ENCODE peak calls at places on chromosomes 2 and 18, in four cellular contexts. I is HCT116, C is K562, G is H1. Q is an unnamed sample.

GRCh38 chr2:46847726-46848421 is 67.7 kb downstream of the MCFD2 start:
- DNase-seq in I (no peak), C (no peak), G (no peak), Q (no peak)

GRCh38 chr2:47297767-47298401 is 105.1 kb upstream of the MSH2 start:
- DNase-seq in I (no peak), C (peak), G (no peak), Q (no peak)

GRCh38 chr2:25340340-25340886 is 1.3 kb downstream of the DNMT3A start:
- DNase-seq in I (no peak), C (peak), G (peak), Q (no peak)

GRCh38 chr2:188348974-188349500 is 57.4 kb downstream of the GULP1 start:
- DNase-seq in I (no peak), C (no peak), G (no peak), Q (no peak)

GRCh38 chr18:76451475-76452331 is 43.3 kb downstream of the ZNF516 start:
- DNase-seq in I (no peak), C (no peak), G (peak), Q (no peak)

GRCh38 chr18:31098878-31099277 is 3.3 kb downstream of the DSC2 start:
- DNase-seq in I (no peak), C (no peak), G (no peak), Q (no peak)

GRCh38 chr2:92074549-92074898 is 2796.7 kb upstream of the TEKT4 start:
- DNase-seq in I (no peak), C (no peak), G (no peak), Q (no peak)

GRCh38 chr2:145777914-145778313 is 1258.0 kb upstream of the ZEB2 start:
- DNase-seq in I (no peak), C (no peak), G (no peak), Q (no peak)

GRCh38 chr2:234533631-234534030 is 36.8 kb upstream of the ARL4C start:
- DNase-seq in I (no peak), C (no peak), G (no peak), Q (no peak)

GRCh38 chr2:220275454-220275853 is 648.0 kb downstream of the SLC4A3 start:
- DNase-seq in I (no peak), C (no peak), G (no peak), Q (no peak)

GRCh38 chr2:211860224-211860623 is 678.4 kb downstream of the ERBB4 start:
- DNase-seq in I (no peak), C (no peak), G (no peak), Q (no peak)

GRCh38 chr2:209671280-209671679 is 100.4 kb upstream of the UNC80 start:
- DNase-seq in I (no peak), C (no peak), G (no peak), Q (no peak)

GRCh38 chr18:47283476-47283875 is 32.0 kb upstream of the SKOR2 start:
- DNase-seq in I (peak), C (peak), G (no peak), Q (peak)
- TF ChIP-seq JUND in I (no peak), C (no peak), G (no peak), Q (no peak)

GRCh38 chr2:168699834-168700417 is 102.5 kb upstream of the NOSTRIN start:
- DNase-seq in I (no peak), C (no peak), G (no peak), Q (no peak)
- TF ChIP-seq JUND in I (no peak), C (no peak), G (no peak), Q (no peak)

DNA sequence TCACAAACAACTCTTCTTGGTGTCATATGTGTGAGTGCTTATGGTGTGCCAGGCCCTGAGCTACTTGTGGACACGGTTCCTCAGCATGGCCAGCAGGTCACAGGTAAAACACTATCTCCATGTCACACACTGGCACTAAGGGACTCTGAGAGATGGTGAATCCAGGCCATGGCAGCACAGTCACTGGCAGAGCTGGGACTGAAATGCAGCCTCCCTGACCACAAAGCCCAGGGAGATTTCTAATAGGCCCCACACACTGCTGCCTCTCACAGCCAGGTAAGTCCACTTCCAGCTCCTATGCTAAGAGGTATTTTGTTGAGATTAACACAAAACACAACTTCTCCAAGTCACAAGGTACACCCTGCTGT is 92.0 kb downstream of the ACTR2 start:
- DNase-seq in I (no peak), C (no peak), G (no peak), Q (no peak)
- TF ChIP-seq JUND in I (no peak), C (no peak), G (no peak), Q (no peak)

DNA sequence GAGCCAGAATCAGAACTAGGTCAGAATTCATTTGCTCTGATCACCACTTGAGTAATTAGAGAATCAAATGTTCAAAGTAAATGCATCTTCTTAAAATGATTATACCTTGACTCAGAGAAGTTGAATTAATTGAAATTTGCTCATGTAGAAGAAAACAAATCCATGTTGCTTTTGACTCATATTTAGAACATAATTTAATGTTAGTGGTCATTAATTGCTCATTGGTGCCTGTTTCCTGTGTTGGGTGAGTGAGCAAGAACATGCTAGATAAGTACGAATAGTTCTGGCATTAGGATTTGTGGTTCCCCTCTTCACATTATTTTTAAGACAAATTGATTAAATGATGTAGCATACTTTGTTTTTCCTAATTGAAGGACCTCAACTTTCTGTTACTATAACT is 19.0 kb downstream of the ACVR2A start:
- DNase-seq in I (no peak), C (no peak), G (no peak), Q (no peak)
- TF ChIP-seq JUND in I (no peak), C (no peak), G (no peak), Q (no peak)

DNA sequence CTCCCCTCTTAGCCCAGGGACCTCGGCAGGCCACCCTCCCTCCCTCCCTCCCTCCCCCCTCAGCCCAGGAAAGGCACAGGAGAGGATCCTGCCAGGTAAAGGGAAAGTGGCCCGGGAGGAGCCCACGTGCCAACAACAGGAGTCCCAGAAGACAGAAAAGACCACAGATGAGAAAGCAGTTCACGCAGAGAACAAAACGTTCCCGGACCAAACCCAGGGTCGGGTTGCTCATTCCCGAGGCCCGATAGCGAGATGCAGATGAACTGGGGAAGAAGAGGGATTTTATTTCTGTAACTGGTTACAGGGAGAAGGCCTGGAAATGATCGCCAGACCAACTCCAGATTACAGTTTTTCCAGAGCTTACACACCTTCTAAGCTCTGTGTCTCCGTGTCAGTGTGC is 942 bp upstream of the NEU4 start:
- DNase-seq in I (no peak), C (no peak), G (peak), Q (no peak)
- TF ChIP-seq JUND in I (no peak), C (no peak), G (no peak), Q (no peak)

DNA sequence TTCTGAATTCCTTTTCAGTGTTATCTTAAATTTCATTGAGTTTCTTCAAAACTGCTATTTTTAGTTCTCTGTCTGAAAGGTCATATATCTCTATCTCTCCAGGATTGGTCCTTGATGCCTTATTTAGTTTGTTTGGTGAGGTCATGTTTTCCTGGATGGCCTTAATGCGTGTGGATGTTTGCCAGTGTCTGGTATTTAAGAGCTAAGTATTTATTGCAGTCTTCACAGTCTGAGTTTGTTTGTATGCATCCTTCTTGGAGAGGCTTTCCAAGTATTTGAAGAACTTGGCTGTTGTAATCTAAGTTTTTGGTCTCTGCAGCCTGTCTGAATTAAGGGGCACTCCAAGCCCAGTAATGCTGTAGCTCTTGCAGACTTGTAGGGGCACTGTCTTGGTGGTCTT is 249.3 kb downstream of the ZNF385B start:
- DNase-seq in I (no peak), C (no peak), G (no peak), Q (no peak)
- TF ChIP-seq JUND in I (no peak), C (no peak), G (no peak), Q (no peak)

DNA sequence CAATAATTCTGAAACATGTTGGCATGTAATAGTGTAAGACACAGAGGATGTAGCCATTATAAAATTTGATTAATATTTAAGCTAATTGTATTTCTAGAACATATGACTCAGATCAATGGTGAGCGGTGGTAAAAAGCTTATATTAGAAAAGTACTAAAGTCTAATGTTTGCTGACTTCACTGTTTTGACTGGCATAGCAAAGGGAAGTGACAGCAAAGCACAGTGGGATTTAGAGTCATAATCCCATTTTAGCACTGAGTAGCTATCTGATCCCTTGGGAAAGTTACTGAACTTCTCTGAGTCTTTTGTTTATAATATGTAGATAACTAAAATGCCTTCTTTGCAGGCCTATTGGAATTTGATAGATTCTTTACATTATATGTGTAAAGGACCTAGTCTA is 60.4 kb downstream of the KIAA1328 start:
- DNase-seq in I (no peak), C (no peak), G (no peak), Q (no peak)
- TF ChIP-seq JUND in I (no peak), C (no peak), G (no peak), Q (no peak)

GRCh38 chr18:37584952-37585695 is 19.5 kb upstream of the CELF4 start:
- DNase-seq in I (no peak), C (no peak), G (no peak), Q (no peak)
- TF ChIP-seq JUND in I (no peak), C (no peak), G (no peak), Q (no peak)

DNA sequence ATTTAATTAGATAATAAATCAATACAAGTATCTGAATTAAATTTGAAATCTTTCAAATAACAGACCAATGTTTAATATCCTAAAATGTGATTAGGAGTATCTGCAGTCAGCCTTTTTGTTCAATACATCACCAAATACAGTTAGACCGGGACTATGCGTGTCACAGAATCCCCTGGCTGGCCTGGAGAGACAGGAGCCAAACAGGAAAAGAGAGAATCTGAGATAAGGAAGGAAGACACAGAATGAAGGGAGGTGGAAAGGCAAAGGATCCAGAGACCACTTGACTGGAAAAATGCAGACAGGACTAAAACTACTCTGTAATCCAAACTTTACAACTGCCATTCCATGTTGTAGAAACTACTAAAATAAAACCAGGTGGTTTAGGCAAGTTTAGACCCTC is 66.3 kb downstream of the SIGLEC15 start:
- DNase-seq in I (no peak), C (no peak), G (no peak), Q (no peak)
- TF ChIP-seq JUND in I (no peak), C (no peak), G (no peak), Q (no peak)

Q was measured in T47D.